ENCODE peak calls at places on chromosomes 2 and 18, in ten cellular contexts. B is adrenal gland; W is PC-9; L is upper lobe of right lung; O is heart right ventricle; I is heart left ventricle; G is CD8-positive, alpha-beta T cell; S is astrocyte of the spinal cord; A is foreskin fibroblast; H is fibroblast of pulmonary artery. N is an unnamed sample.
A peak's percentile ranks its signal among the peaks of the same experiment; 100 is the strongest.

GRCh38 chr2:216927163-216927562 is 67.3 kb upstream of the TNP1 start:
- DNase-seq in A (no peak), B (no peak), W (no peak), L (no peak), H (no peak), I (no peak), O (no peak), S (no peak), G (no peak), N (no peak)

GRCh38 chr2:187310696-187311095 is 137.4 kb downstream of the CALCRL start:
- DNase-seq in G (no peak), S (no peak), I (no peak), A (peak; percentile 26), H (peak; percentile 74), L (no peak), O (no peak), B (no peak), W (no peak), N (no peak)

GRCh38 chr2:6008186-6008585 is 316.0 kb downstream of the SOX11 start:
- DNase-seq in O (no peak), G (no peak), L (no peak), B (no peak), A (no peak), I (no peak), S (no peak), H (no peak), W (no peak), N (no peak)

GRCh38 chr2:70085711-70086277 is 1.5 kb upstream of the PCBP1 start:
- DNase-seq in W (no peak), H (peak; percentile 7), S (peak; percentile 15), L (no peak), I (no peak), O (no peak), A (no peak), G (no peak), B (no peak), N (no peak)

GRCh38 chr2:197130318-197130717 is 180.3 kb downstream of the ANKRD44 start:
- DNase-seq in B (no peak), H (no peak), G (no peak), L (no peak), S (no peak), O (no peak), A (no peak), I (no peak), W (no peak), N (no peak)

GRCh38 chr2:10919776-10920606 is 8.3 kb downstream of the KCNF1 start:
- DNase-seq in B (no peak), G (no peak), L (peak; percentile 34), W (no peak), A (no peak), O (no peak), S (no peak), I (no peak), H (no peak), N (no peak)

GRCh38 chr2:29920631-29921559 is 491 bp downstream of the ALK start:
- DNase-seq in G (no peak), S (peak; percentile 3), I (peak; percentile 18), B (peak; percentile 54), W (no peak), H (no peak), A (peak; percentile 48), L (no peak), O (no peak), N (peak; percentile 30)

GRCh38 chr18:2903006-2903405 is 56.2 kb downstream of the EMILIN2 start:
- DNase-seq in H (peak; percentile 75), S (peak; percentile 78), O (peak; percentile 66), L (no peak), W (no peak), A (peak; percentile 95), G (no peak), I (peak; percentile 71), B (no peak), N (peak; percentile 60)

GRCh38 chr2:136713739-136714138 is 51.6 kb upstream of the THSD7B start:
- DNase-seq in L (no peak), I (no peak), S (no peak), G (no peak), H (no peak), O (no peak), B (no peak), W (no peak), A (no peak), N (no peak)

GRCh38 chr18:45540146-45540545 is 75.1 kb upstream of the SLC14A2 start:
- DNase-seq in G (no peak), H (no peak), O (no peak), I (no peak), B (no peak), A (no peak), W (no peak), L (no peak), S (no peak), N (no peak)

GRCh38 chr2:225041210-225041870 is 928 bp downstream of the DOCK10 start:
- DNase-seq in L (peak; percentile 69), B (peak; percentile 60), W (no peak), O (no peak), S (peak; percentile 58), H (peak; percentile 52), I (peak; percentile 30), G (peak; percentile 26), A (peak; percentile 72), N (peak; percentile 32)

GRCh38 chr18:59143441-59143840 is 3.8 kb downstream of the SEC11C start:
- DNase-seq in A (no peak), H (no peak), L (no peak), S (no peak), B (no peak), G (no peak), I (no peak), W (no peak), O (no peak), N (no peak)

GRCh38 chr2:227515742-227516141 is 43.8 kb downstream of the AGFG1 start:
- DNase-seq in B (no peak), S (no peak), H (no peak), W (no peak), O (no peak), G (no peak), I (no peak), A (no peak), L (no peak), N (peak; percentile 39)

GRCh38 chr2:33909945-33910344 is 310.8 kb upstream of the FAM98A start:
- DNase-seq in B (no peak), I (no peak), H (no peak), W (no peak), O (no peak), L (no peak), A (no peak), S (no peak), G (no peak), N (no peak)

GRCh38 chr2:95021847-95022246 is 3.7 kb upstream of the MAL start:
- DNase-seq in S (no peak), H (no peak), W (no peak), A (no peak), I (no peak), L (no peak), B (no peak), O (no peak), G (no peak), N (no peak)

GRCh38 chr2:172445851-172446250 is 18.5 kb downstream of the ITGA6 start:
- DNase-seq in L (no peak), W (no peak), I (no peak), O (no peak), H (no peak), G (no peak), B (no peak), A (peak; percentile 45), S (peak; percentile 43), N (no peak)

GRCh38 chr2:181397331-181397730 is 59.9 kb upstream of the ITGA4 start:
- DNase-seq in G (no peak), A (no peak), H (no peak), I (no peak), W (no peak), S (no peak), L (no peak), O (no peak), B (no peak), N (no peak)

DNA sequence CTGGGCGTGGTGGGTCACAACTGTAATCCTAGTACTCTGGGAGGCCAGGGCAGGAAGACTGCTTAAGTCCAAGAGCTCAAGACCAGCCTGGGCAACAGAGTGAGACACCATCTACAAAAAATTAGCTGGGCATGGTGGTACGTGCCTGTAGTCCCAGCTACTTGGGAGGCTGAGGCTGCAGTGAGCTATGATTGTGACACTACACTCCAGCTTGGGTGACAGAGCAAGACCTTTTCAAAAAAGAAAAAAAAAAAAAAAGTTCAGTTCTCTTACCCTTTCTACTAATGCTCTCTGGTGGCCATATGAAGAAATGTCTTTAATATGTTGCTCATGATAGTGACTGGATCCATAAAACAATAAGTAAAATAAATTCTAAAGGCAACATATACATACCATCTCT is 14.9 kb downstream of the TYW5 start:
- DNase-seq in O (no peak), A (peak; percentile 37), I (no peak), S (peak; percentile 40), G (no peak), B (no peak), H (peak; percentile 40), W (peak; percentile 49), L (no peak), N (peak; percentile 24)
- TF ChIP-seq CTCF in O (no peak), A (no peak), I (peak; percentile 14), S (peak; percentile 25), G (no peak), B (peak; percentile 59), H (peak; percentile 30), W (peak; percentile 66), L (no peak), N (peak; percentile 18)

GRCh38 chr2:25341031-25341727 is 546 bp downstream of the DNMT3A start:
- DNase-seq in H (no peak), W (no peak), I (peak; percentile 60), S (peak; percentile 15), L (no peak), A (peak; percentile 38), O (no peak), G (no peak), B (no peak), N (no peak)
- H3K4me3 ChIP-seq in H (peak overlapping the region; percentile 58), W (no peak overlapping the region), I (peak overlapping the region; percentile 84), S (peak overlapping the region; percentile 44), L (peak overlapping the region; percentile 70), A (peak overlapping the region; percentile 65), O (peak overlapping the region; percentile 75), G (no peak overlapping the region), B (peak overlapping the region; percentile 66), N (peak overlapping the region; percentile 48)

GRCh38 chr2:115183144-115183543 is 740.7 kb downstream of the DPP10 start:
- DNase-seq in G (no peak), L (no peak), S (no peak), W (no peak), I (no peak), B (no peak), H (no peak), A (no peak), O (no peak), N (no peak)
- TF ChIP-seq CTCF in G (no peak), L (no peak), S (no peak), W (no peak), I (no peak), B (no peak), H (no peak), A (no peak), O (no peak), N (no peak)

DNA sequence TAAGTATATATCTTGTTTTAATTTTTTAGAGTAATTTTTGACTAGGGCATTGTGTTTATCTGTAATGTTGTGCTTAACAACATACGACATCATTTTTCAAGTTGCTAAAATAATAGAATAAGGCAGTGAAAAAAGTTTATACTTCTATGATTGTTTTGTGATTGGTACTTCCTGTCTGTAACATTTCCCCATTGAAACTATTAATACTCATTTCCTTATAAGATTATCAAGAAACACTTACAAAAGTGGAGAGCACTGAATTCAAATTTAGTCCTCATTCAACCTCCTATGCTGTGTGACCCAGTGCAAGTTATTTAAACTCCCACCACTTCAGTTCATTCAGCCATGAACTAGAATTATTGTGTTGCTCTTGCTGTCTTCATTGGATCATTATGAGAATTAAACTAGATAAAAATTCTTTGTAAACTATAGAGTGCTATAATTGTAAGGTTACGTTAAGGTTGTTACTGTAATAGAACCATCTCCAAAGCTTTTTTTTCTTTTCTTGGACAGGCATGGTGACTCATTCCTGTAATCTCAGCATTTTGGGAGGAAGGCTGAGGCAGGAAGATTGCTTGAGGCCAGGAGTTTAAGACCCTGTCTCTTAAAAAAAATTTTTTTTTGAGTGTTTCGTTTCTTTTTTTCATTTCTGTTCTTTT is 2.8 kb downstream of the ETAA1 start:
- DNase-seq in W (no peak), H (peak; percentile 58), L (no peak), O (no peak), S (peak; percentile 49), A (peak; percentile 59), I (no peak), B (no peak), G (no peak), N (peak; percentile 58)
- H3K4me3 ChIP-seq in W (no peak overlapping the region), H (peak overlapping the region; percentile 23), L (no peak overlapping the region), O (no peak overlapping the region), S (no peak overlapping the region), A (no peak overlapping the region), I (no peak overlapping the region), B (peak overlapping the region; percentile 4), G (no peak overlapping the region), N (no peak overlapping the region)